ENCODE peak calls at places on chromosomes 6 and 20, in four cellular contexts. C, Q, G and A are unnamed samples.

GRCh38 chr20:32979201-32979998 is 24.8 kb downstream of the SUN5 start:
- DNase-seq in Q (no peak), C (no peak), G (no peak), A (no peak)

GRCh38 chr6:165049362-165049761 is 260.0 kb downstream of the C6orf118 start:
- DNase-seq in C (peak; percentile 72), Q (peak; percentile 60), G (no peak), A (peak; percentile 67)

GRCh38 chr20:50710492-50711063 is 19.2 kb upstream of the RIPOR3 start:
- DNase-seq in G (no peak), C (no peak), Q (no peak), A (no peak)

GRCh38 chr6:105994522-105995402 is 91.4 kb upstream of the PRDM1 start:
- DNase-seq in G (peak; percentile 58), C (peak; percentile 77), Q (peak; percentile 38), A (peak; percentile 88)

GRCh38 chr6:33428219-33428890 is 8.5 kb downstream of the SYNGAP1 start:
- DNase-seq in G (peak; percentile 51), C (peak; percentile 69), Q (peak; percentile 57), A (peak; percentile 81)

GRCh38 chr6:99608886-99609482 is 2.4 kb downstream of the PRDM13 start:
- DNase-seq in C (no peak), Q (no peak), G (no peak), A (peak; percentile 60)

GRCh38 chr6:25237579-25237978 is 41.6 kb upstream of the CARMIL1 start:
- DNase-seq in G (no peak), C (no peak), Q (no peak), A (no peak)

GRCh38 chr6:111978826-111979225 is 75.1 kb upstream of the CCN6 start:
- DNase-seq in C (no peak), Q (no peak), G (no peak), A (no peak)

GRCh38 chr20:37282558-37282957 is 6.9 kb upstream of the MANBAL start:
- DNase-seq in G (no peak), C (no peak), Q (no peak), A (no peak)

GRCh38 chr6:144989319-144990099 is 704.4 kb downstream of the UTRN start:
- DNase-seq in C (no peak), G (no peak), Q (no peak), A (no peak)

GRCh38 chr20:55650609-55651228 is 354.6 kb downstream of the CBLN4 start:
- DNase-seq in G (no peak), Q (no peak), C (no peak), A (no peak)

GRCh38 chr20:57760698-57761412 is 51.0 kb upstream of the PMEPA1 start:
- DNase-seq in C (no peak), G (no peak), Q (no peak), A (no peak)

GRCh38 chr6:39543950-39544349 is 181.3 kb downstream of the KIF6 start:
- DNase-seq in C (no peak), Q (no peak), G (no peak), A (no peak)

GRCh38 chr20:52749020-52749419 is 223.1 kb upstream of the TSHZ2 start:
- DNase-seq in C (no peak), G (no peak), Q (no peak), A (no peak)

GRCh38 chr6:1335367-1336037 is 23.6 kb downstream of the FOXQ1 start:
- DNase-seq in Q (no peak), C (no peak), G (no peak), A (no peak)

GRCh38 chr6:137309078-137309762 is 90.0 kb upstream of the IFNGR1 start:
- DNase-seq in Q (peak; percentile 54), G (peak; percentile 43), C (no peak), A (peak; percentile 62)

GRCh38 chr6:46170357-46171289 is at the start of gene ENPP5:
- DNase-seq in G (peak; percentile 87), Q (peak; percentile 89), C (peak; percentile 93), A (peak; percentile 75)

GRCh38 chr6:12866422-12867029 is 150.0 kb downstream of the PHACTR1 start:
- DNase-seq in C (no peak), G (no peak), Q (no peak), A (no peak)

GRCh38 chr20:16518068-16518783 is 55.0 kb downstream of the KIF16B start:
- DNase-seq in Q (peak; percentile 67), C (no peak), G (no peak), A (peak; percentile 69)

GRCh38 chr6:166592818-166593217 is 6.3 kb upstream of the RAMACL start:
- DNase-seq in G (no peak), Q (no peak), C (no peak), A (no peak)

GRCh38 chr20:58008413-58008812 is 220.0 kb downstream of the ANKRD60 start:
- DNase-seq in Q (no peak), G (no peak), C (no peak), A (no peak)

GRCh38 chr20:16942702-16943101 is 194.5 kb downstream of the OTOR start:
- DNase-seq in G (no peak), C (no peak), Q (no peak), A (no peak)

GRCh38 chr20:61486198-61486597 is 234.1 kb downstream of the CDH4 start:
- DNase-seq in Q (no peak), C (no peak), G (no peak), A (no peak)

GRCh38 chr20:4511776-4512175 is 209.9 kb upstream of the PRND start:
- DNase-seq in C (no peak), Q (no peak), G (no peak), A (no peak)

GRCh38 chr6:37319156-37319555 is 34.6 kb upstream of the RNF8 start:
- DNase-seq in Q (no peak), C (no peak), G (no peak), A (no peak)

GRCh38 chr6:168650686-168651085 is 209.7 kb downstream of the SMOC2 start:
- DNase-seq in C (no peak), Q (no peak), G (no peak), A (no peak)

GRCh38 chr6:159131709-159132108 is 37.5 kb upstream of the FNDC1 start:
- DNase-seq in G (no peak), C (no peak), Q (no peak), A (no peak)

GRCh38 chr6:99568103-99568933 is at the start of gene CCNC:
- DNase-seq in G (peak; percentile 84), Q (peak; percentile 91), C (peak; percentile 96), A (peak; percentile 96)

GRCh38 chr6:148349466-148349865 is 6.8 kb downstream of the SASH1 start:
- DNase-seq in Q (no peak), G (no peak), C (no peak), A (no peak)

GRCh38 chr20:50348118-50348517 is 157.5 kb downstream of the CEBPB start:
- DNase-seq in G (no peak), C (no peak), Q (no peak), A (no peak)

GRCh38 chr6:105763866-105764265 is 322.3 kb upstream of the PRDM1 start:
- DNase-seq in C (no peak), G (no peak), Q (no peak), A (no peak)

GRCh38 chr6:150261997-150262396 is 106.8 kb upstream of the IYD start:
- DNase-seq in Q (no peak), C (no peak), G (no peak), A (no peak)

GRCh38 chr20:21559305-21559704 is 45.4 kb upstream of the NKX2-2 start:
- DNase-seq in C (no peak), Q (no peak), G (no peak), A (peak; percentile 75)